ENCODE peak calls at places on chromosomes 5 and 9, in five cellular contexts. Z, O, X, P and N are unnamed samples.
A peak's percentile ranks its signal among the peaks of the same experiment; 100 is the strongest.

GRCh38 chr5:94367900-94368299 is 250.5 kb downstream of the KIAA0825 start:
- DNase-seq in Z (no peak), P (no peak), O (no peak), X (no peak), N (no peak)

GRCh38 chr9:75907329-75907728 is 16.9 kb downstream of the PCSK5 start:
- DNase-seq in X (no peak), P (no peak), Z (peak; percentile 29), O (no peak), N (no peak)

GRCh38 chr5:13991365-13991764 is 46.9 kb upstream of the DNAH5 start:
- DNase-seq in Z (no peak), X (no peak), P (no peak), O (no peak), N (no peak)

GRCh38 chr9:104232781-104233341 is 138.8 kb downstream of the SMC2 start:
- DNase-seq in Z (peak; percentile 66), X (no peak), O (no peak), P (no peak), N (no peak)

GRCh38 chr9:89544280-89544664 is 46.4 kb upstream of the SEMA4D start:
- DNase-seq in O (no peak), Z (no peak), X (no peak), P (no peak), N (no peak)

GRCh38 chr5:20575515-20575914 is 587.5 kb upstream of the CDH18 start:
- DNase-seq in X (no peak), O (no peak), Z (no peak), P (no peak), N (no peak)

GRCh38 chr5:68950111-68950510 is 143.7 kb upstream of the SLC30A5 start:
- DNase-seq in Z (no peak), P (no peak), O (no peak), X (no peak), N (no peak)

GRCh38 chr9:71816782-71817549 is 48.7 kb upstream of the CEMIP2 start:
- DNase-seq in X (no peak), Z (peak; percentile 58), O (no peak), P (no peak), N (no peak)

GRCh38 chr9:134751630-134752029 is 110.0 kb downstream of the COL5A1 start:
- DNase-seq in O (no peak), P (no peak), X (no peak), Z (no peak), N (no peak)
- H3K36me3 ChIP-seq in O (no peaks in the 10 kb centered on the region), P (peaks cover 4% of the 10 kb centered on the region), X (no peaks in the 10 kb centered on the region), Z (peaks cover 29% of the 10 kb centered on the region), N (peaks cover 92% of the 10 kb centered on the region)

GRCh38 chr9:107389617-107390071 is 99.9 kb downstream of the KLF4 start:
- DNase-seq in O (no peak), Z (no peak), P (no peak), X (peak; percentile 22), N (peak; percentile 85)
- TF ChIP-seq POLR2AphosphoS5 in O (no peak), Z (no peak), P (peak; percentile 70), X (no peak), N (peak; percentile 59)

DNA sequence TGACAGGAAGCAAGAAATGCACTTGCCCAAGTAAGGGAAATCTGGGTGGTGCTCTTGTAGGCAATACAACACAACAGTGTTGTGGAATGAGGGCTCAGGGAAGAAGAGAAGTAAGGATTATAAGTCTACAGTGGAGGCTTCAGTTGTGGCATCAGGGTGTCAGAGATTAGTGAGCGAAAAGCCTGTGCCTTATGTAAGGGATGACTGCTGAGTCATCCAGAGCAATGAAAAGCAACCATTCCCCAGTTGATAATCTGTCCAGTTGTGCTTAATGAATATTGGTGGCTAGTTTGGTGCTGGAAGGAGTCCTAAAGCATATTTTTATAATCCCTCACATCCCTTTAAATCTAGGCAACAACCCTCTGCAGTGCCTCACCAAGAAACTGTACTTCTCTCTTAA is 42.0 kb downstream of the FBXO38 start:
- DNase-seq in O (no peak), P (no peak), X (no peak), Z (no peak), N (no peak)
- H3K36me3 ChIP-seq in O (peaks cover 73% of the 10 kb centered on the region), P (peaks cover 62% of the 10 kb centered on the region), X (peaks cover 60% of the 10 kb centered on the region), Z (peaks cover 17% of the 10 kb centered on the region), N (peaks cover 26% of the 10 kb centered on the region)

GRCh38 chr9:34957492-34958410 is at the start of gene PHF24:
- DNase-seq in X (no peak), P (peak; percentile 88), O (peak; percentile 81), Z (no peak), N (no peak)
- TF ChIP-seq POLR2AphosphoS5 in X (no peak), P (no peak), O (no peak), Z (no peak), N (no peak)